ENCODE peak calls at places on chromosome 12, in six cellular contexts. One of them, this sample, is unnamed.

GRCh38 chr12:11158885-11159444 is 12.0 kb upstream of the SMIM10L1 start:
- DNase-seq in GM23248: no peak
- DNase-seq in H9: no peak
- DNase-seq in LHCN-M2: no peak
- DNase-seq in stimulated activated CD8-positive, alpha-beta memory T cell treated with anti-CD3 and anti-CD28 coated beads, Interleukin-4, amount 100 ng/mL, for 24 hours: no peak
- DNase-seq in stimulated activated CD4-positive, alpha-beta T cell treated with anti-CD3 and anti-CD28 coated beads, Interleukin-2, amount 100 ng/mL, for 24 hours: no peak
- DNase-seq in this sample: no peak

GRCh38 chr12:92737855-92738850 is 35.4 kb downstream of the PLEKHG7 start:
- DNase-seq in GM23248: no peak
- DNase-seq in H9: no peak
- DNase-seq in LHCN-M2: no peak
- DNase-seq in stimulated activated CD8-positive, alpha-beta memory T cell treated with anti-CD3 and anti-CD28 coated beads, Interleukin-4, amount 100 ng/mL, for 24 hours: no peak
- DNase-seq in stimulated activated CD4-positive, alpha-beta T cell treated with anti-CD3 and anti-CD28 coated beads, Interleukin-2, amount 100 ng/mL, for 24 hours: no peak
- DNase-seq in this sample: no peak

GRCh38 chr12:104083769-104084475 is 19.6 kb downstream of the HCFC2 start:
- DNase-seq in GM23248: no peak
- DNase-seq in H9: no peak
- DNase-seq in LHCN-M2: no peak
- DNase-seq in stimulated activated CD8-positive, alpha-beta memory T cell treated with anti-CD3 and anti-CD28 coated beads, Interleukin-4, amount 100 ng/mL, for 24 hours: peak; percentile 11
- DNase-seq in stimulated activated CD4-positive, alpha-beta T cell treated with anti-CD3 and anti-CD28 coated beads, Interleukin-2, amount 100 ng/mL, for 24 hours: peak; percentile 55
- DNase-seq in this sample: no peak

GRCh38 chr12:108565976-108566375 is 3.6 kb downstream of the ISCU start:
- DNase-seq in GM23248: peak; percentile 94
- DNase-seq in H9: no peak
- DNase-seq in LHCN-M2: peak; percentile 94
- DNase-seq in stimulated activated CD8-positive, alpha-beta memory T cell treated with anti-CD3 and anti-CD28 coated beads, Interleukin-4, amount 100 ng/mL, for 24 hours: peak; percentile 40
- DNase-seq in stimulated activated CD4-positive, alpha-beta T cell treated with anti-CD3 and anti-CD28 coated beads, Interleukin-2, amount 100 ng/mL, for 24 hours: peak; percentile 61
- DNase-seq in this sample: no peak

GRCh38 chr12:60093428-60093827 is 497.6 kb downstream of the SLC16A7 start:
- DNase-seq in GM23248: peak; percentile 15
- DNase-seq in H9: peak; percentile 43
- DNase-seq in LHCN-M2: no peak
- DNase-seq in stimulated activated CD8-positive, alpha-beta memory T cell treated with anti-CD3 and anti-CD28 coated beads, Interleukin-4, amount 100 ng/mL, for 24 hours: no peak
- DNase-seq in stimulated activated CD4-positive, alpha-beta T cell treated with anti-CD3 and anti-CD28 coated beads, Interleukin-2, amount 100 ng/mL, for 24 hours: no peak
- DNase-seq in this sample: no peak

GRCh38 chr12:51442324-51442723 is 17.7 kb downstream of the SLC4A8 start:
- DNase-seq in GM23248: peak; percentile 84
- DNase-seq in H9: no peak
- DNase-seq in LHCN-M2: peak; percentile 66
- DNase-seq in stimulated activated CD8-positive, alpha-beta memory T cell treated with anti-CD3 and anti-CD28 coated beads, Interleukin-4, amount 100 ng/mL, for 24 hours: no peak
- DNase-seq in stimulated activated CD4-positive, alpha-beta T cell treated with anti-CD3 and anti-CD28 coated beads, Interleukin-2, amount 100 ng/mL, for 24 hours: no peak
- DNase-seq in this sample: no peak

GRCh38 chr12:122895757-122896636 is at the start of gene VPS37B:
- DNase-seq in GM23248: peak; percentile 92
- DNase-seq in H9: peak; percentile 78
- DNase-seq in LHCN-M2: peak; percentile 88
- DNase-seq in stimulated activated CD8-positive, alpha-beta memory T cell treated with anti-CD3 and anti-CD28 coated beads, Interleukin-4, amount 100 ng/mL, for 24 hours: peak; percentile 80
- DNase-seq in stimulated activated CD4-positive, alpha-beta T cell treated with anti-CD3 and anti-CD28 coated beads, Interleukin-2, amount 100 ng/mL, for 24 hours: peak; percentile 88
- DNase-seq in this sample: peak; percentile 93

GRCh38 chr12:20213851-20214250 is 154.5 kb upstream of the PDE3A start:
- DNase-seq in GM23248: no peak
- DNase-seq in H9: no peak
- DNase-seq in LHCN-M2: no peak
- DNase-seq in stimulated activated CD8-positive, alpha-beta memory T cell treated with anti-CD3 and anti-CD28 coated beads, Interleukin-4, amount 100 ng/mL, for 24 hours: no peak
- DNase-seq in stimulated activated CD4-positive, alpha-beta T cell treated with anti-CD3 and anti-CD28 coated beads, Interleukin-2, amount 100 ng/mL, for 24 hours: no peak
- DNase-seq in this sample: no peak

GRCh38 chr12:129208566-129208965 is 355.3 kb downstream of the GLT1D1 start:
- DNase-seq in GM23248: no peak
- DNase-seq in H9: no peak
- DNase-seq in LHCN-M2: no peak
- DNase-seq in stimulated activated CD8-positive, alpha-beta memory T cell treated with anti-CD3 and anti-CD28 coated beads, Interleukin-4, amount 100 ng/mL, for 24 hours: no peak
- DNase-seq in stimulated activated CD4-positive, alpha-beta T cell treated with anti-CD3 and anti-CD28 coated beads, Interleukin-2, amount 100 ng/mL, for 24 hours: no peak
- DNase-seq in this sample: no peak

GRCh38 chr12:46456356-46457334 is 84.1 kb upstream of the SLC38A2 start:
- DNase-seq in GM23248: no peak
- DNase-seq in H9: no peak
- DNase-seq in LHCN-M2: no peak
- DNase-seq in stimulated activated CD8-positive, alpha-beta memory T cell treated with anti-CD3 and anti-CD28 coated beads, Interleukin-4, amount 100 ng/mL, for 24 hours: no peak
- DNase-seq in stimulated activated CD4-positive, alpha-beta T cell treated with anti-CD3 and anti-CD28 coated beads, Interleukin-2, amount 100 ng/mL, for 24 hours: no peak
- DNase-seq in this sample: no peak

GRCh38 chr12:94147377-94147990 is 893 bp upstream of the PLXNC1 start:
- DNase-seq in GM23248: no peak
- DNase-seq in H9: no peak
- DNase-seq in LHCN-M2: no peak
- DNase-seq in stimulated activated CD8-positive, alpha-beta memory T cell treated with anti-CD3 and anti-CD28 coated beads, Interleukin-4, amount 100 ng/mL, for 24 hours: no peak
- DNase-seq in stimulated activated CD4-positive, alpha-beta T cell treated with anti-CD3 and anti-CD28 coated beads, Interleukin-2, amount 100 ng/mL, for 24 hours: no peak
- DNase-seq in this sample: peak; percentile 41

GRCh38 chr12:102427542-102427923 is 52.8 kb downstream of the IGF1 start:
- DNase-seq in GM23248: peak; percentile 29
- DNase-seq in H9: no peak
- DNase-seq in LHCN-M2: no peak
- DNase-seq in stimulated activated CD8-positive, alpha-beta memory T cell treated with anti-CD3 and anti-CD28 coated beads, Interleukin-4, amount 100 ng/mL, for 24 hours: no peak
- DNase-seq in stimulated activated CD4-positive, alpha-beta T cell treated with anti-CD3 and anti-CD28 coated beads, Interleukin-2, amount 100 ng/mL, for 24 hours: no peak
- DNase-seq in this sample: no peak

GRCh38 chr12:49705479-49706267 is 1.5 kb downstream of the FMNL3 start:
- DNase-seq in GM23248: peak; percentile 81
- DNase-seq in H9: peak; percentile 64
- DNase-seq in LHCN-M2: peak; percentile 80
- DNase-seq in stimulated activated CD8-positive, alpha-beta memory T cell treated with anti-CD3 and anti-CD28 coated beads, Interleukin-4, amount 100 ng/mL, for 24 hours: peak; percentile 15
- DNase-seq in stimulated activated CD4-positive, alpha-beta T cell treated with anti-CD3 and anti-CD28 coated beads, Interleukin-2, amount 100 ng/mL, for 24 hours: peak; percentile 27
- DNase-seq in this sample: peak; percentile 37

GRCh38 chr12:99619389-99620158 is 28.0 kb upstream of the GARIN6 start:
- DNase-seq in GM23248: peak; percentile 63
- DNase-seq in H9: peak; percentile 77
- DNase-seq in LHCN-M2: peak; percentile 19
- DNase-seq in stimulated activated CD8-positive, alpha-beta memory T cell treated with anti-CD3 and anti-CD28 coated beads, Interleukin-4, amount 100 ng/mL, for 24 hours: no peak
- DNase-seq in stimulated activated CD4-positive, alpha-beta T cell treated with anti-CD3 and anti-CD28 coated beads, Interleukin-2, amount 100 ng/mL, for 24 hours: no peak
- DNase-seq in this sample: peak; percentile 15

GRCh38 chr12:2891240-2892053 is 756 bp downstream of the TULP3 start:
- DNase-seq in GM23248: peak; percentile 84
- DNase-seq in H9: peak; percentile 76
- DNase-seq in LHCN-M2: peak; percentile 75
- DNase-seq in stimulated activated CD8-positive, alpha-beta memory T cell treated with anti-CD3 and anti-CD28 coated beads, Interleukin-4, amount 100 ng/mL, for 24 hours: no peak
- DNase-seq in stimulated activated CD4-positive, alpha-beta T cell treated with anti-CD3 and anti-CD28 coated beads, Interleukin-2, amount 100 ng/mL, for 24 hours: peak; percentile 40
- DNase-seq in this sample: peak; percentile 75

GRCh38 chr12:115199831-115200230 is 515.9 kb upstream of the TBX3 start:
- DNase-seq in GM23248: peak; percentile 72
- DNase-seq in H9: no peak
- DNase-seq in LHCN-M2: no peak
- DNase-seq in stimulated activated CD8-positive, alpha-beta memory T cell treated with anti-CD3 and anti-CD28 coated beads, Interleukin-4, amount 100 ng/mL, for 24 hours: no peak
- DNase-seq in stimulated activated CD4-positive, alpha-beta T cell treated with anti-CD3 and anti-CD28 coated beads, Interleukin-2, amount 100 ng/mL, for 24 hours: no peak
- DNase-seq in this sample: no peak

GRCh38 chr12:19752712-19753111 is 313.4 kb downstream of the AEBP2 start:
- DNase-seq in GM23248: peak; percentile 20
- DNase-seq in H9: no peak
- DNase-seq in LHCN-M2: no peak
- DNase-seq in stimulated activated CD8-positive, alpha-beta memory T cell treated with anti-CD3 and anti-CD28 coated beads, Interleukin-4, amount 100 ng/mL, for 24 hours: no peak
- DNase-seq in stimulated activated CD4-positive, alpha-beta T cell treated with anti-CD3 and anti-CD28 coated beads, Interleukin-2, amount 100 ng/mL, for 24 hours: no peak
- DNase-seq in this sample: no peak

GRCh38 chr12:107129315-107129930 is 36.1 kb upstream of the CRY1 start:
- DNase-seq in GM23248: no peak
- DNase-seq in H9: no peak
- DNase-seq in LHCN-M2: no peak
- DNase-seq in stimulated activated CD8-positive, alpha-beta memory T cell treated with anti-CD3 and anti-CD28 coated beads, Interleukin-4, amount 100 ng/mL, for 24 hours: no peak
- DNase-seq in stimulated activated CD4-positive, alpha-beta T cell treated with anti-CD3 and anti-CD28 coated beads, Interleukin-2, amount 100 ng/mL, for 24 hours: no peak
- DNase-seq in this sample: no peak

GRCh38 chr12:93569656-93570551 is 2.6 kb upstream of the SOCS2 start:
- DNase-seq in GM23248: peak; percentile 94
- DNase-seq in H9: peak; percentile 94
- DNase-seq in LHCN-M2: peak; percentile 80
- DNase-seq in stimulated activated CD8-positive, alpha-beta memory T cell treated with anti-CD3 and anti-CD28 coated beads, Interleukin-4, amount 100 ng/mL, for 24 hours: peak; percentile 70
- DNase-seq in stimulated activated CD4-positive, alpha-beta T cell treated with anti-CD3 and anti-CD28 coated beads, Interleukin-2, amount 100 ng/mL, for 24 hours: peak; percentile 84
- DNase-seq in this sample: peak; percentile 94

GRCh38 chr12:113325938-113326337 is 9.0 kb downstream of the SLC8B1 start:
- DNase-seq in GM23248: peak; percentile 55
- DNase-seq in H9: no peak
- DNase-seq in LHCN-M2: peak; percentile 51
- DNase-seq in stimulated activated CD8-positive, alpha-beta memory T cell treated with anti-CD3 and anti-CD28 coated beads, Interleukin-4, amount 100 ng/mL, for 24 hours: no peak
- DNase-seq in stimulated activated CD4-positive, alpha-beta T cell treated with anti-CD3 and anti-CD28 coated beads, Interleukin-2, amount 100 ng/mL, for 24 hours: no peak
- DNase-seq in this sample: no peak

GRCh38 chr12:42094277-42094676 is 50.4 kb downstream of the GXYLT1 start:
- DNase-seq in GM23248: peak; percentile 72
- DNase-seq in H9: peak; percentile 47
- DNase-seq in LHCN-M2: peak; percentile 69
- DNase-seq in stimulated activated CD8-positive, alpha-beta memory T cell treated with anti-CD3 and anti-CD28 coated beads, Interleukin-4, amount 100 ng/mL, for 24 hours: peak; percentile 2
- DNase-seq in stimulated activated CD4-positive, alpha-beta T cell treated with anti-CD3 and anti-CD28 coated beads, Interleukin-2, amount 100 ng/mL, for 24 hours: no peak
- DNase-seq in this sample: no peak

GRCh38 chr12:15707516-15708199 is 81.5 kb downstream of the EPS8 start:
- DNase-seq in GM23248: no peak
- DNase-seq in H9: no peak
- DNase-seq in LHCN-M2: no peak
- DNase-seq in stimulated activated CD8-positive, alpha-beta memory T cell treated with anti-CD3 and anti-CD28 coated beads, Interleukin-4, amount 100 ng/mL, for 24 hours: no peak
- DNase-seq in stimulated activated CD4-positive, alpha-beta T cell treated with anti-CD3 and anti-CD28 coated beads, Interleukin-2, amount 100 ng/mL, for 24 hours: no peak
- DNase-seq in this sample: no peak

GRCh38 chr12:121773011-121773777 is 20.3 kb downstream of the RHOF start:
- DNase-seq in GM23248: peak; percentile 72
- DNase-seq in H9: peak; percentile 92
- DNase-seq in LHCN-M2: peak; percentile 46
- DNase-seq in stimulated activated CD8-positive, alpha-beta memory T cell treated with anti-CD3 and anti-CD28 coated beads, Interleukin-4, amount 100 ng/mL, for 24 hours: peak; percentile 68
- DNase-seq in stimulated activated CD4-positive, alpha-beta T cell treated with anti-CD3 and anti-CD28 coated beads, Interleukin-2, amount 100 ng/mL, for 24 hours: peak; percentile 82
- DNase-seq in this sample: peak; percentile 97

GRCh38 chr12:7026854-7027253 is 8.6 kb upstream of the LPCAT3 start:
- DNase-seq in GM23248: no peak
- DNase-seq in H9: no peak
- DNase-seq in LHCN-M2: no peak
- DNase-seq in stimulated activated CD8-positive, alpha-beta memory T cell treated with anti-CD3 and anti-CD28 coated beads, Interleukin-4, amount 100 ng/mL, for 24 hours: no peak
- DNase-seq in stimulated activated CD4-positive, alpha-beta T cell treated with anti-CD3 and anti-CD28 coated beads, Interleukin-2, amount 100 ng/mL, for 24 hours: no peak
- DNase-seq in this sample: no peak

GRCh38 chr12:29741342-29742241 is 42.1 kb downstream of the TMTC1 start:
- DNase-seq in GM23248: peak; percentile 75
- DNase-seq in H9: no peak
- DNase-seq in LHCN-M2: peak; percentile 97
- DNase-seq in stimulated activated CD8-positive, alpha-beta memory T cell treated with anti-CD3 and anti-CD28 coated beads, Interleukin-4, amount 100 ng/mL, for 24 hours: no peak
- DNase-seq in stimulated activated CD4-positive, alpha-beta T cell treated with anti-CD3 and anti-CD28 coated beads, Interleukin-2, amount 100 ng/mL, for 24 hours: no peak
- DNase-seq in this sample: no peak

GRCh38 chr12:49219417-49220026 is 30.6 kb upstream of the TUBA1A start:
- DNase-seq in GM23248: no peak
- DNase-seq in H9: no peak
- DNase-seq in LHCN-M2: no peak
- DNase-seq in stimulated activated CD8-positive, alpha-beta memory T cell treated with anti-CD3 and anti-CD28 coated beads, Interleukin-4, amount 100 ng/mL, for 24 hours: no peak
- DNase-seq in stimulated activated CD4-positive, alpha-beta T cell treated with anti-CD3 and anti-CD28 coated beads, Interleukin-2, amount 100 ng/mL, for 24 hours: no peak
- DNase-seq in this sample: no peak

GRCh38 chr12:6956332-6956727 is 5.2 kb downstream of the PTPN6 start:
- DNase-seq in GM23248: no peak
- DNase-seq in H9: no peak
- DNase-seq in LHCN-M2: no peak
- DNase-seq in stimulated activated CD8-positive, alpha-beta memory T cell treated with anti-CD3 and anti-CD28 coated beads, Interleukin-4, amount 100 ng/mL, for 24 hours: no peak
- DNase-seq in stimulated activated CD4-positive, alpha-beta T cell treated with anti-CD3 and anti-CD28 coated beads, Interleukin-2, amount 100 ng/mL, for 24 hours: peak; percentile 37
- DNase-seq in this sample: no peak

GRCh38 chr12:131990066-131990979 is 40.6 kb downstream of the EP400 start:
- DNase-seq in GM23248: no peak
- DNase-seq in H9: peak; percentile 76
- DNase-seq in LHCN-M2: peak; percentile 80
- DNase-seq in stimulated activated CD8-positive, alpha-beta memory T cell treated with anti-CD3 and anti-CD28 coated beads, Interleukin-4, amount 100 ng/mL, for 24 hours: no peak
- DNase-seq in stimulated activated CD4-positive, alpha-beta T cell treated with anti-CD3 and anti-CD28 coated beads, Interleukin-2, amount 100 ng/mL, for 24 hours: no peak
- DNase-seq in this sample: peak; percentile 80

GRCh38 chr12:27733052-27733656 is 22.5 kb downstream of the MRPS35 start:
- DNase-seq in GM23248: peak; percentile 66
- DNase-seq in H9: no peak
- DNase-seq in LHCN-M2: peak; percentile 29
- DNase-seq in stimulated activated CD8-positive, alpha-beta memory T cell treated with anti-CD3 and anti-CD28 coated beads, Interleukin-4, amount 100 ng/mL, for 24 hours: no peak
- DNase-seq in stimulated activated CD4-positive, alpha-beta T cell treated with anti-CD3 and anti-CD28 coated beads, Interleukin-2, amount 100 ng/mL, for 24 hours: peak; percentile 31
- DNase-seq in this sample: peak; percentile 42

GRCh38 chr12:23771230-23771949 is 178.1 kb downstream of the SOX5 start:
- DNase-seq in GM23248: no peak
- DNase-seq in H9: no peak
- DNase-seq in LHCN-M2: no peak
- DNase-seq in stimulated activated CD8-positive, alpha-beta memory T cell treated with anti-CD3 and anti-CD28 coated beads, Interleukin-4, amount 100 ng/mL, for 24 hours: no peak
- DNase-seq in stimulated activated CD4-positive, alpha-beta T cell treated with anti-CD3 and anti-CD28 coated beads, Interleukin-2, amount 100 ng/mL, for 24 hours: no peak
- DNase-seq in this sample: no peak

GRCh38 chr12:6644903-6645302 is 2.3 kb downstream of the ACRBP start:
- DNase-seq in GM23248: no peak
- DNase-seq in H9: peak; percentile 63
- DNase-seq in LHCN-M2: no peak
- DNase-seq in stimulated activated CD8-positive, alpha-beta memory T cell treated with anti-CD3 and anti-CD28 coated beads, Interleukin-4, amount 100 ng/mL, for 24 hours: no peak
- DNase-seq in stimulated activated CD4-positive, alpha-beta T cell treated with anti-CD3 and anti-CD28 coated beads, Interleukin-2, amount 100 ng/mL, for 24 hours: no peak
- DNase-seq in this sample: peak; percentile 80

GRCh38 chr12:90945070-90945649 is 9.8 kb downstream of the CCER1 start:
- DNase-seq in GM23248: peak; percentile 67
- DNase-seq in H9: no peak
- DNase-seq in LHCN-M2: peak; percentile 48
- DNase-seq in stimulated activated CD8-positive, alpha-beta memory T cell treated with anti-CD3 and anti-CD28 coated beads, Interleukin-4, amount 100 ng/mL, for 24 hours: no peak
- DNase-seq in stimulated activated CD4-positive, alpha-beta T cell treated with anti-CD3 and anti-CD28 coated beads, Interleukin-2, amount 100 ng/mL, for 24 hours: no peak
- DNase-seq in this sample: no peak

GRCh38 chr12:107884769-107885694 is 110.5 kb downstream of the ASCL4 start:
- DNase-seq in GM23248: peak; percentile 79
- DNase-seq in H9: peak; percentile 76
- DNase-seq in LHCN-M2: peak; percentile 31
- DNase-seq in stimulated activated CD8-positive, alpha-beta memory T cell treated with anti-CD3 and anti-CD28 coated beads, Interleukin-4, amount 100 ng/mL, for 24 hours: no peak
- DNase-seq in stimulated activated CD4-positive, alpha-beta T cell treated with anti-CD3 and anti-CD28 coated beads, Interleukin-2, amount 100 ng/mL, for 24 hours: peak; percentile 44
- DNase-seq in this sample: peak; percentile 68

GRCh38 chr12:42299392-42300308 is 26.2 kb downstream of the ZCRB1 start:
- DNase-seq in GM23248: peak; percentile 57
- DNase-seq in H9: no peak
- DNase-seq in LHCN-M2: peak; percentile 66
- DNase-seq in stimulated activated CD8-positive, alpha-beta memory T cell treated with anti-CD3 and anti-CD28 coated beads, Interleukin-4, amount 100 ng/mL, for 24 hours: peak; percentile 47
- DNase-seq in stimulated activated CD4-positive, alpha-beta T cell treated with anti-CD3 and anti-CD28 coated beads, Interleukin-2, amount 100 ng/mL, for 24 hours: peak; percentile 82
- DNase-seq in this sample: no peak

GRCh38 chr12:123069436-123070266 is 81.2 kb downstream of the PITPNM2 start:
- DNase-seq in GM23248: no peak
- DNase-seq in H9: no peak
- DNase-seq in LHCN-M2: no peak
- DNase-seq in stimulated activated CD8-positive, alpha-beta memory T cell treated with anti-CD3 and anti-CD28 coated beads, Interleukin-4, amount 100 ng/mL, for 24 hours: no peak
- DNase-seq in stimulated activated CD4-positive, alpha-beta T cell treated with anti-CD3 and anti-CD28 coated beads, Interleukin-2, amount 100 ng/mL, for 24 hours: no peak
- DNase-seq in this sample: no peak

GRCh38 chr12:46299846-46300245 is 31.0 kb upstream of the SLC38A1 start:
- DNase-seq in GM23248: no peak
- DNase-seq in H9: no peak
- DNase-seq in LHCN-M2: peak; percentile 39
- DNase-seq in stimulated activated CD8-positive, alpha-beta memory T cell treated with anti-CD3 and anti-CD28 coated beads, Interleukin-4, amount 100 ng/mL, for 24 hours: no peak
- DNase-seq in stimulated activated CD4-positive, alpha-beta T cell treated with anti-CD3 and anti-CD28 coated beads, Interleukin-2, amount 100 ng/mL, for 24 hours: no peak
- DNase-seq in this sample: no peak

GRCh38 chr12:113437729-113438100 is 15.5 kb downstream of the SDSL start:
- DNase-seq in GM23248: no peak
- DNase-seq in H9: no peak
- DNase-seq in LHCN-M2: no peak
- DNase-seq in stimulated activated CD8-positive, alpha-beta memory T cell treated with anti-CD3 and anti-CD28 coated beads, Interleukin-4, amount 100 ng/mL, for 24 hours: no peak
- DNase-seq in stimulated activated CD4-positive, alpha-beta T cell treated with anti-CD3 and anti-CD28 coated beads, Interleukin-2, amount 100 ng/mL, for 24 hours: no peak
- DNase-seq in this sample: no peak

GRCh38 chr12:72872986-72873385 is 600.8 kb downstream of the TRHDE start:
- DNase-seq in GM23248: no peak
- DNase-seq in H9: peak; percentile 40
- DNase-seq in LHCN-M2: no peak
- DNase-seq in stimulated activated CD8-positive, alpha-beta memory T cell treated with anti-CD3 and anti-CD28 coated beads, Interleukin-4, amount 100 ng/mL, for 24 hours: no peak
- DNase-seq in stimulated activated CD4-positive, alpha-beta T cell treated with anti-CD3 and anti-CD28 coated beads, Interleukin-2, amount 100 ng/mL, for 24 hours: no peak
- DNase-seq in this sample: no peak

This sample was measured in H7.